ENCODE peak calls at places on chromosomes 6 and 20, in six cellular contexts. One of them, this sample, is unnamed.

GRCh38 chr6:154543638-154544037 is 33.2 kb upstream of the CNKSR3 start:
- DNase-seq in activated CD8-positive, alpha-beta memory T cell treated with anti-CD3 and anti-CD28 coated beads, Interleukin-2, amount 50 U/mL, for 4 hours: no peak
- DNase-seq in sigmoid colon: no peak
- DNase-seq in upper lobe of right lung: no peak
- DNase-seq in brain microvascular endothelial cell: no peak
- DNase-seq in HFFc6: no peak
- DNase-seq in this sample: peak; percentile 11

GRCh38 chr20:62252342-62252966 is 14.1 kb downstream of the OSBPL2 start:
- DNase-seq in activated CD8-positive, alpha-beta memory T cell treated with anti-CD3 and anti-CD28 coated beads, Interleukin-2, amount 50 U/mL, for 4 hours: no peak
- DNase-seq in sigmoid colon: no peak
- DNase-seq in upper lobe of right lung: no peak
- DNase-seq in brain microvascular endothelial cell: no peak
- DNase-seq in HFFc6: no peak
- DNase-seq in this sample: peak; percentile 20

GRCh38 chr20:17875106-17875980 is 93.3 kb downstream of the SNX5 start:
- DNase-seq in activated CD8-positive, alpha-beta memory T cell treated with anti-CD3 and anti-CD28 coated beads, Interleukin-2, amount 50 U/mL, for 4 hours: no peak
- DNase-seq in sigmoid colon: peak; percentile 95
- DNase-seq in upper lobe of right lung: peak; percentile 89
- DNase-seq in brain microvascular endothelial cell: no peak
- DNase-seq in HFFc6: peak; percentile 37
- DNase-seq in this sample: peak; percentile 97

GRCh38 chr20:62741191-62741676 is 32.6 kb downstream of the NTSR1 start:
- DNase-seq in activated CD8-positive, alpha-beta memory T cell treated with anti-CD3 and anti-CD28 coated beads, Interleukin-2, amount 50 U/mL, for 4 hours: peak; percentile 17
- DNase-seq in sigmoid colon: peak; percentile 48
- DNase-seq in upper lobe of right lung: peak; percentile 51
- DNase-seq in brain microvascular endothelial cell: no peak
- DNase-seq in HFFc6: no peak
- DNase-seq in this sample: peak; percentile 9

GRCh38 chr6:114312931-114313330 is 29.9 kb downstream of the HS3ST5 start:
- DNase-seq in activated CD8-positive, alpha-beta memory T cell treated with anti-CD3 and anti-CD28 coated beads, Interleukin-2, amount 50 U/mL, for 4 hours: no peak
- DNase-seq in sigmoid colon: no peak
- DNase-seq in upper lobe of right lung: no peak
- DNase-seq in brain microvascular endothelial cell: no peak
- DNase-seq in HFFc6: no peak
- DNase-seq in this sample: no peak

GRCh38 chr6:28683945-28684538 is 158.4 kb downstream of the GPX5 start:
- DNase-seq in activated CD8-positive, alpha-beta memory T cell treated with anti-CD3 and anti-CD28 coated beads, Interleukin-2, amount 50 U/mL, for 4 hours: no peak
- DNase-seq in sigmoid colon: no peak
- DNase-seq in upper lobe of right lung: no peak
- DNase-seq in brain microvascular endothelial cell: no peak
- DNase-seq in HFFc6: peak; percentile 60
- DNase-seq in this sample: peak; percentile 68

GRCh38 chr6:6005467-6006427 is 978 bp downstream of the NRN1 start:
- DNase-seq in activated CD8-positive, alpha-beta memory T cell treated with anti-CD3 and anti-CD28 coated beads, Interleukin-2, amount 50 U/mL, for 4 hours: no peak
- DNase-seq in sigmoid colon: no peak
- DNase-seq in upper lobe of right lung: no peak
- DNase-seq in brain microvascular endothelial cell: no peak
- DNase-seq in HFFc6: no peak
- DNase-seq in this sample: no peak

GRCh38 chr20:52539891-52540290 is 348.3 kb upstream of the ZFP64 start:
- DNase-seq in activated CD8-positive, alpha-beta memory T cell treated with anti-CD3 and anti-CD28 coated beads, Interleukin-2, amount 50 U/mL, for 4 hours: no peak
- DNase-seq in sigmoid colon: no peak
- DNase-seq in upper lobe of right lung: no peak
- DNase-seq in brain microvascular endothelial cell: no peak
- DNase-seq in HFFc6: no peak
- DNase-seq in this sample: no peak

GRCh38 chr20:38505091-38505455 is 32.4 kb downstream of the RALGAPB start:
- DNase-seq in activated CD8-positive, alpha-beta memory T cell treated with anti-CD3 and anti-CD28 coated beads, Interleukin-2, amount 50 U/mL, for 4 hours: no peak
- DNase-seq in sigmoid colon: no peak
- DNase-seq in upper lobe of right lung: no peak
- DNase-seq in brain microvascular endothelial cell: no peak
- DNase-seq in HFFc6: no peak
- DNase-seq in this sample: no peak

GRCh38 chr6:21754891-21755290 is 161.3 kb downstream of the SOX4 start:
- DNase-seq in activated CD8-positive, alpha-beta memory T cell treated with anti-CD3 and anti-CD28 coated beads, Interleukin-2, amount 50 U/mL, for 4 hours: no peak
- DNase-seq in sigmoid colon: no peak
- DNase-seq in upper lobe of right lung: no peak
- DNase-seq in brain microvascular endothelial cell: peak; percentile 73
- DNase-seq in HFFc6: peak; percentile 35
- DNase-seq in this sample: peak; percentile 49

GRCh38 chr6:107807186-107807585 is 16.9 kb downstream of the SCML4 start:
- DNase-seq in activated CD8-positive, alpha-beta memory T cell treated with anti-CD3 and anti-CD28 coated beads, Interleukin-2, amount 50 U/mL, for 4 hours: no peak
- DNase-seq in sigmoid colon: no peak
- DNase-seq in upper lobe of right lung: no peak
- DNase-seq in brain microvascular endothelial cell: no peak
- DNase-seq in HFFc6: no peak
- DNase-seq in this sample: no peak

GRCh38 chr6:28643017-28643740 is 117.5 kb downstream of the GPX5 start:
- DNase-seq in activated CD8-positive, alpha-beta memory T cell treated with anti-CD3 and anti-CD28 coated beads, Interleukin-2, amount 50 U/mL, for 4 hours: no peak
- DNase-seq in sigmoid colon: no peak
- DNase-seq in upper lobe of right lung: no peak
- DNase-seq in brain microvascular endothelial cell: peak; percentile 81
- DNase-seq in HFFc6: peak; percentile 89
- DNase-seq in this sample: peak; percentile 71

GRCh38 chr6:143675327-143675900 is 2.4 kb upstream of the PHACTR2 start:
- DNase-seq in activated CD8-positive, alpha-beta memory T cell treated with anti-CD3 and anti-CD28 coated beads, Interleukin-2, amount 50 U/mL, for 4 hours: no peak
- DNase-seq in sigmoid colon: no peak
- DNase-seq in upper lobe of right lung: no peak
- DNase-seq in brain microvascular endothelial cell: no peak
- DNase-seq in HFFc6: no peak
- DNase-seq in this sample: no peak

GRCh38 chr6:100803264-100803663 is 77.9 kb downstream of the ASCC3 start:
- DNase-seq in activated CD8-positive, alpha-beta memory T cell treated with anti-CD3 and anti-CD28 coated beads, Interleukin-2, amount 50 U/mL, for 4 hours: no peak
- DNase-seq in sigmoid colon: no peak
- DNase-seq in upper lobe of right lung: no peak
- DNase-seq in brain microvascular endothelial cell: no peak
- DNase-seq in HFFc6: no peak
- DNase-seq in this sample: no peak

GRCh38 chr6:110858016-110858415 is 16.6 kb upstream of the AMD1 start:
- DNase-seq in activated CD8-positive, alpha-beta memory T cell treated with anti-CD3 and anti-CD28 coated beads, Interleukin-2, amount 50 U/mL, for 4 hours: no peak
- DNase-seq in sigmoid colon: no peak
- DNase-seq in upper lobe of right lung: no peak
- DNase-seq in brain microvascular endothelial cell: no peak
- DNase-seq in HFFc6: no peak
- DNase-seq in this sample: no peak

GRCh38 chr6:26003102-26003694 is 40.6 kb downstream of the TRIM38 start:
- DNase-seq in activated CD8-positive, alpha-beta memory T cell treated with anti-CD3 and anti-CD28 coated beads, Interleukin-2, amount 50 U/mL, for 4 hours: peak; percentile 55
- DNase-seq in sigmoid colon: no peak
- DNase-seq in upper lobe of right lung: no peak
- DNase-seq in brain microvascular endothelial cell: peak; percentile 54
- DNase-seq in HFFc6: peak; percentile 45
- DNase-seq in this sample: peak; percentile 74

GRCh38 chr6:96913621-96914020 is 10.9 kb upstream of the KLHL32 start:
- DNase-seq in activated CD8-positive, alpha-beta memory T cell treated with anti-CD3 and anti-CD28 coated beads, Interleukin-2, amount 50 U/mL, for 4 hours: no peak
- DNase-seq in sigmoid colon: no peak
- DNase-seq in upper lobe of right lung: no peak
- DNase-seq in brain microvascular endothelial cell: no peak
- DNase-seq in HFFc6: no peak
- DNase-seq in this sample: no peak

GRCh38 chr6:125197795-125198269 is 44.3 kb downstream of the TPD52L1 start:
- DNase-seq in activated CD8-positive, alpha-beta memory T cell treated with anti-CD3 and anti-CD28 coated beads, Interleukin-2, amount 50 U/mL, for 4 hours: no peak
- DNase-seq in sigmoid colon: peak; percentile 76
- DNase-seq in upper lobe of right lung: peak; percentile 68
- DNase-seq in brain microvascular endothelial cell: peak; percentile 42
- DNase-seq in HFFc6: peak; percentile 22
- DNase-seq in this sample: peak; percentile 71

GRCh38 chr6:105594272-105594671 is 191.4 kb upstream of the PREP start:
- DNase-seq in activated CD8-positive, alpha-beta memory T cell treated with anti-CD3 and anti-CD28 coated beads, Interleukin-2, amount 50 U/mL, for 4 hours: no peak
- DNase-seq in sigmoid colon: no peak
- DNase-seq in upper lobe of right lung: no peak
- DNase-seq in brain microvascular endothelial cell: no peak
- DNase-seq in HFFc6: no peak
- DNase-seq in this sample: no peak

GRCh38 chr20:63058696-63059335 is 52.1 kb upstream of the BHLHE23 start:
- DNase-seq in activated CD8-positive, alpha-beta memory T cell treated with anti-CD3 and anti-CD28 coated beads, Interleukin-2, amount 50 U/mL, for 4 hours: no peak
- DNase-seq in sigmoid colon: peak; percentile 36
- DNase-seq in upper lobe of right lung: peak; percentile 46
- DNase-seq in brain microvascular endothelial cell: no peak
- DNase-seq in HFFc6: no peak
- DNase-seq in this sample: no peak

GRCh38 chr6:112015725-112016124 is 38.2 kb upstream of the CCN6 start:
- DNase-seq in activated CD8-positive, alpha-beta memory T cell treated with anti-CD3 and anti-CD28 coated beads, Interleukin-2, amount 50 U/mL, for 4 hours: no peak
- DNase-seq in sigmoid colon: no peak
- DNase-seq in upper lobe of right lung: no peak
- DNase-seq in brain microvascular endothelial cell: no peak
- DNase-seq in HFFc6: no peak
- DNase-seq in this sample: no peak

GRCh38 chr6:33620158-33620583 is 951 bp upstream of the ITPR3 start:
- DNase-seq in activated CD8-positive, alpha-beta memory T cell treated with anti-CD3 and anti-CD28 coated beads, Interleukin-2, amount 50 U/mL, for 4 hours: peak; percentile 36
- DNase-seq in sigmoid colon: no peak
- DNase-seq in upper lobe of right lung: peak; percentile 86
- DNase-seq in brain microvascular endothelial cell: no peak
- DNase-seq in HFFc6: peak; percentile 28
- DNase-seq in this sample: peak; percentile 48

GRCh38 chr20:53693265-53693871 is 99.7 kb upstream of the ZNF217 start:
- DNase-seq in activated CD8-positive, alpha-beta memory T cell treated with anti-CD3 and anti-CD28 coated beads, Interleukin-2, amount 50 U/mL, for 4 hours: no peak
- DNase-seq in sigmoid colon: no peak
- DNase-seq in upper lobe of right lung: no peak
- DNase-seq in brain microvascular endothelial cell: no peak
- DNase-seq in HFFc6: no peak
- DNase-seq in this sample: no peak

GRCh38 chr6:110664933-110665332 is 150.3 kb downstream of the CDK19 start:
- DNase-seq in activated CD8-positive, alpha-beta memory T cell treated with anti-CD3 and anti-CD28 coated beads, Interleukin-2, amount 50 U/mL, for 4 hours: no peak
- DNase-seq in sigmoid colon: no peak
- DNase-seq in upper lobe of right lung: no peak
- DNase-seq in brain microvascular endothelial cell: no peak
- DNase-seq in HFFc6: peak; percentile 55
- DNase-seq in this sample: peak; percentile 22

GRCh38 chr6:149366237-149366921 is 33.7 kb upstream of the SUMO4 start:
- DNase-seq in activated CD8-positive, alpha-beta memory T cell treated with anti-CD3 and anti-CD28 coated beads, Interleukin-2, amount 50 U/mL, for 4 hours: no peak
- DNase-seq in sigmoid colon: no peak
- DNase-seq in upper lobe of right lung: no peak
- DNase-seq in brain microvascular endothelial cell: no peak
- DNase-seq in HFFc6: no peak
- DNase-seq in this sample: no peak

GRCh38 chr20:46943861-46944591 is 49.4 kb downstream of the EYA2 start:
- DNase-seq in activated CD8-positive, alpha-beta memory T cell treated with anti-CD3 and anti-CD28 coated beads, Interleukin-2, amount 50 U/mL, for 4 hours: no peak
- DNase-seq in sigmoid colon: no peak
- DNase-seq in upper lobe of right lung: no peak
- DNase-seq in brain microvascular endothelial cell: no peak
- DNase-seq in HFFc6: no peak
- DNase-seq in this sample: no peak

This sample was measured in cardiac fibroblast.